ENCODE peak calls at places on chromosomes 12 and 14, in ten cellular contexts. W is CD4-positive, alpha-beta memory T cell; L is GM12892; Z is NCI-H748 treated with DMSO at 0.1 percent for 48 hours; I is glutamatergic neuron; J is NCI-H1694 treated with DMSO at 0.1 percent for 48 hours; C is NCI-H1048; N is pancreas; F is activated T-helper 1 cell treated with anti-CD3 and anti-CD28 coated beads, Interleukin-12 subunit alpha, Interleukin-12 subunit beta, Interleukin-2, Interleukin-4 antibody, amounts not matched to agents 30 ng/mL and 10 ng/mL and 1 ng/mL, durations not matched to agents 14 hours and 24 hours and 36 hours; V is HL-60. A is an unnamed sample.
A peak's percentile ranks its signal among the peaks of the same experiment; 100 is the strongest.

GRCh38 chr12:122943196-122943595 is 23.1 kb downstream of the ABCB9 start:
- DNase-seq in W (no peak), L (no peak), Z (no peak), I (no peak), J (no peak), C (no peak), N (no peak), F (no peak), V (no peak), A (no peak)

GRCh38 chr14:104105822-104106470 is 20.4 kb downstream of the ASPG start:
- DNase-seq in W (no peak), L (no peak), Z (no peak), I (no peak), J (no peak), C (no peak), N (no peak), F (no peak), V (no peak), A (no peak)

GRCh38 chr14:93085916-93086315 is 29.8 kb downstream of the ITPK1 start:
- DNase-seq in W (no peak), L (no peak), Z (no peak), I (no peak), J (no peak), C (peak; percentile 9), N (no peak), F (no peak), V (no peak), A (no peak)

GRCh38 chr12:88142610-88142991 is 494 bp downstream of the TMTC3 start:
- DNase-seq in W (no peak), L (no peak), Z (peak; percentile 37), I (peak; percentile 28), J (no peak), C (no peak), N (no peak), F (peak; percentile 15), V (no peak), A (no peak)

GRCh38 chr12:115257791-115258190 is 573.8 kb upstream of the TBX3 start:
- DNase-seq in W (no peak), L (no peak), Z (no peak), I (no peak), J (no peak), C (no peak), N (no peak), F (no peak), V (no peak), A (no peak)

GRCh38 chr12:55932546-55932919 is 1.6 kb downstream of the DGKA start:
- DNase-seq in W (peak; percentile 60), L (no peak), Z (peak; percentile 13), I (no peak), J (no peak), C (no peak), N (no peak), F (no peak), V (peak; percentile 74), A (no peak)

GRCh38 chr12:98808243-98808895 is 163.3 kb downstream of the APAF1 start:
- DNase-seq in W (no peak), L (no peak), Z (no peak), I (no peak), J (no peak), C (no peak), N (no peak), F (no peak), V (no peak), A (no peak)

GRCh38 chr14:98210045-98210678 is 1061.8 kb downstream of the BCL11B start:
- DNase-seq in W (no peak), L (no peak), Z (no peak), I (no peak), J (no peak), C (no peak), N (no peak), F (peak; percentile 35), V (no peak), A (no peak)

GRCh38 chr14:69685716-69686115 is 74.3 kb downstream of the SUSD6 start:
- DNase-seq in W (no peak), L (no peak), Z (peak; percentile 67), I (no peak), J (peak; percentile 88), C (no peak), N (peak; percentile 56), F (peak; percentile 32), V (no peak), A (no peak)

GRCh38 chr14:105204206-105204930 is 23.3 kb upstream of the NUDT14 start:
- DNase-seq in W (no peak), L (no peak), Z (no peak), I (peak; percentile 15), J (no peak), C (no peak), N (peak; percentile 93), F (no peak), V (no peak), A (no peak)

GRCh38 chr14:56754966-56755365 is 55.3 kb downstream of the OTX2 start:
- DNase-seq in W (no peak), L (no peak), Z (peak; percentile 98), I (no peak), J (peak; percentile 96), C (no peak), N (no peak), F (no peak), V (no peak), A (no peak)

GRCh38 chr12:110689002-110689600 is at the start of gene HVCN1:
- DNase-seq in W (peak; percentile 15), L (peak; percentile 73), Z (no peak), I (peak; percentile 34), J (no peak), C (no peak), N (peak; percentile 13), F (peak; percentile 37), V (peak; percentile 67), A (no peak)

GRCh38 chr12:126362964-126363363 is 1297.7 kb downstream of the AACS start:
- DNase-seq in W (no peak), L (no peak), Z (no peak), I (no peak), J (no peak), C (no peak), N (no peak), F (no peak), V (no peak), A (no peak)

GRCh38 chr12:18320036-18320617 is 58.8 kb downstream of the PIK3C2G start:
- DNase-seq in W (no peak), L (no peak), Z (peak; percentile 6), I (no peak), J (peak; percentile 38), C (no peak), N (no peak), F (no peak), V (peak; percentile 6), A (no peak)

GRCh38 chr14:67429651-67430205 is 17.8 kb upstream of the PLEK2 start:
- DNase-seq in W (no peak), L (no peak), Z (no peak), I (no peak), J (no peak), C (no peak), N (no peak), F (no peak), V (no peak), A (no peak)

GRCh38 chr14:54681819-54682261 is 114.9 kb downstream of the SAMD4A start:
- DNase-seq in W (no peak), L (no peak), Z (no peak), I (no peak), J (no peak), C (no peak), N (no peak), F (no peak), V (no peak), A (no peak)

GRCh38 chr12:2284321-2284813 is 231.6 kb downstream of the CACNA1C start:
- DNase-seq in W (no peak), L (no peak), Z (no peak), I (no peak), J (no peak), C (no peak), N (no peak), F (no peak), V (peak; percentile 42), A (no peak)

GRCh38 chr12:126482238-126482889 is 1417.1 kb downstream of the AACS start:
- DNase-seq in W (no peak), L (no peak), Z (no peak), I (no peak), J (no peak), C (no peak), N (no peak), F (no peak), V (no peak), A (no peak)

GRCh38 chr12:127145929-127146789 is 1120.8 kb upstream of the TMEM132C start:
- DNase-seq in W (peak; percentile 57), L (no peak), Z (no peak), I (peak; percentile 86), J (no peak), C (no peak), N (peak; percentile 59), F (peak; percentile 59), V (no peak), A (no peak)

GRCh38 chr12:166425-167091 is 47.4 kb downstream of the SLC6A12 start:
- DNase-seq in W (no peak), L (no peak), Z (no peak), I (no peak), J (no peak), C (no peak), N (no peak), F (no peak), V (no peak), A (no peak)

GRCh38 chr14:104512771-104513640 is 66.6 kb upstream of the C14orf180 start:
- DNase-seq in W (no peak), L (no peak), Z (no peak), I (no peak), J (peak; percentile 70), C (no peak), N (no peak), F (no peak), V (no peak), A (no peak)

GRCh38 chr14:101411151-101411550 is 150.1 kb upstream of the DIO3 start:
- DNase-seq in W (no peak), L (no peak), Z (no peak), I (no peak), J (no peak), C (no peak), N (no peak), F (no peak), V (no peak), A (no peak)

GRCh38 chr14:103628684-103629502 is at the start of gene KLC1:
- DNase-seq in W (peak; percentile 80), L (peak; percentile 80), Z (no peak), I (peak; percentile 90), J (peak; percentile 46), C (peak; percentile 32), N (peak; percentile 77), F (peak; percentile 78), V (peak; percentile 76), A (peak; percentile 71)

GRCh38 chr12:49154221-49154620 is 23.0 kb upstream of the TUBA1B start:
- DNase-seq in W (no peak), L (no peak), Z (no peak), I (no peak), J (no peak), C (no peak), N (no peak), F (no peak), V (no peak), A (no peak)